ENCODE peak calls at places on chromosome X, in four cellular contexts. One of them, this sample, is unnamed.

GRCh38 chrX:119942831-119943184 is 743 bp downstream of the NKAP start:
- DNase-seq in activated CD4-positive, alpha-beta T cell treated with anti-CD3 and anti-CD28 coated beads, Interleukin-2, amount 50 U/mL, for 4 hours: no peak
- DNase-seq in 8988T: no peak
- DNase-seq in ELR: peak
- DNase-seq in this sample: no peak

GRCh38 chrX:46704767-46705386 is 54.0 kb downstream of the SLC9A7 start:
- DNase-seq in 8988T: no peak
- DNase-seq in activated CD4-positive, alpha-beta T cell treated with anti-CD3 and anti-CD28 coated beads, Interleukin-2, amount 50 U/mL, for 4 hours: no peak
- DNase-seq in ELR: peak
- DNase-seq in this sample: no peak

GRCh38 chrX:116490091-116490490 is 27.3 kb upstream of the CT83 start:
- DNase-seq in ELR: peak
- DNase-seq in 8988T: no peak
- DNase-seq in activated CD4-positive, alpha-beta T cell treated with anti-CD3 and anti-CD28 coated beads, Interleukin-2, amount 50 U/mL, for 4 hours: no peak
- DNase-seq in this sample: no peak

GRCh38 chrX:141183000-141183399 is 6.1 kb upstream of the LDOC1 start:
- DNase-seq in activated CD4-positive, alpha-beta T cell treated with anti-CD3 and anti-CD28 coated beads, Interleukin-2, amount 50 U/mL, for 4 hours: no peak
- DNase-seq in ELR: no peak
- DNase-seq in 8988T: no peak
- DNase-seq in this sample: no peak

GRCh38 chrX:39238017-39238416 is 436.8 kb downstream of the MID1IP1 start:
- DNase-seq in ELR: no peak
- DNase-seq in activated CD4-positive, alpha-beta T cell treated with anti-CD3 and anti-CD28 coated beads, Interleukin-2, amount 50 U/mL, for 4 hours: peak
- DNase-seq in 8988T: no peak
- DNase-seq in this sample: no peak

GRCh38 chrX:8684201-8684600 is 47.7 kb downstream of the ANOS1 start:
- DNase-seq in 8988T: no peak
- DNase-seq in activated CD4-positive, alpha-beta T cell treated with anti-CD3 and anti-CD28 coated beads, Interleukin-2, amount 50 U/mL, for 4 hours: no peak
- DNase-seq in ELR: no peak
- DNase-seq in this sample: peak

GRCh38 chrX:70998402-70999027 is 67.6 kb upstream of the SLC7A3 start:
- DNase-seq in activated CD4-positive, alpha-beta T cell treated with anti-CD3 and anti-CD28 coated beads, Interleukin-2, amount 50 U/mL, for 4 hours: no peak
- DNase-seq in 8988T: no peak
- DNase-seq in ELR: peak
- DNase-seq in this sample: no peak

GRCh38 chrX:100289159-100289558 is 120.9 kb downstream of the PCDH19 start:
- DNase-seq in activated CD4-positive, alpha-beta T cell treated with anti-CD3 and anti-CD28 coated beads, Interleukin-2, amount 50 U/mL, for 4 hours: no peak
- DNase-seq in ELR: no peak
- DNase-seq in 8988T: no peak
- DNase-seq in this sample: no peak

GRCh38 chrX:13101439-13102139 is 57.2 kb upstream of the FAM9C start:
- DNase-seq in 8988T: no peak
- DNase-seq in ELR: peak
- DNase-seq in activated CD4-positive, alpha-beta T cell treated with anti-CD3 and anti-CD28 coated beads, Interleukin-2, amount 50 U/mL, for 4 hours: peak
- DNase-seq in this sample: peak

GRCh38 chrX:69299271-69299670 is 134.0 kb upstream of the PJA1 start:
- DNase-seq in activated CD4-positive, alpha-beta T cell treated with anti-CD3 and anti-CD28 coated beads, Interleukin-2, amount 50 U/mL, for 4 hours: no peak
- DNase-seq in ELR: no peak
- DNase-seq in 8988T: no peak
- DNase-seq in this sample: no peak

GRCh38 chrX:133638285-133638684 is 223.0 kb upstream of the GPC4 start:
- DNase-seq in activated CD4-positive, alpha-beta T cell treated with anti-CD3 and anti-CD28 coated beads, Interleukin-2, amount 50 U/mL, for 4 hours: no peak
- DNase-seq in 8988T: no peak
- DNase-seq in ELR: no peak
- DNase-seq in this sample: no peak

GRCh38 chrX:107736781-107737531 is 38.6 kb downstream of the TSC22D3 start:
- DNase-seq in activated CD4-positive, alpha-beta T cell treated with anti-CD3 and anti-CD28 coated beads, Interleukin-2, amount 50 U/mL, for 4 hours: no peak
- DNase-seq in ELR: no peak
- DNase-seq in 8988T: no peak
- DNase-seq in this sample: no peak

GRCh38 chrX:50756276-50756675 is 57.7 kb downstream of the SHROOM4 start:
- DNase-seq in activated CD4-positive, alpha-beta T cell treated with anti-CD3 and anti-CD28 coated beads, Interleukin-2, amount 50 U/mL, for 4 hours: no peak
- DNase-seq in ELR: no peak
- DNase-seq in 8988T: no peak
- DNase-seq in this sample: no peak

GRCh38 chrX:71302461-71303213 is 1.1 kb downstream of the ITGB1BP2 start:
- DNase-seq in activated CD4-positive, alpha-beta T cell treated with anti-CD3 and anti-CD28 coated beads, Interleukin-2, amount 50 U/mL, for 4 hours: no peak
- DNase-seq in 8988T: no peak
- DNase-seq in ELR: peak
- DNase-seq in this sample: no peak

GRCh38 chrX:30150196-30150895 is 65.0 kb upstream of the MAGEB2 start:
- DNase-seq in ELR: peak
- DNase-seq in 8988T: no peak
- DNase-seq in activated CD4-positive, alpha-beta T cell treated with anti-CD3 and anti-CD28 coated beads, Interleukin-2, amount 50 U/mL, for 4 hours: no peak
- DNase-seq in this sample: no peak

GRCh38 chrX:9646471-9647038 is 119.1 kb downstream of the GPR143 start:
- DNase-seq in ELR: no peak
- DNase-seq in activated CD4-positive, alpha-beta T cell treated with anti-CD3 and anti-CD28 coated beads, Interleukin-2, amount 50 U/mL, for 4 hours: no peak
- DNase-seq in 8988T: no peak
- DNase-seq in this sample: peak

GRCh38 chrX:47078129-47079043 is at the start of gene RGN:
- DNase-seq in 8988T: no peak
- DNase-seq in activated CD4-positive, alpha-beta T cell treated with anti-CD3 and anti-CD28 coated beads, Interleukin-2, amount 50 U/mL, for 4 hours: no peak
- DNase-seq in ELR: no peak
- DNase-seq in this sample: no peak

GRCh38 chrX:150889131-150889530 is 9.3 kb downstream of the CD99L2 start:
- DNase-seq in 8988T: no peak
- DNase-seq in ELR: no peak
- DNase-seq in activated CD4-positive, alpha-beta T cell treated with anti-CD3 and anti-CD28 coated beads, Interleukin-2, amount 50 U/mL, for 4 hours: no peak
- DNase-seq in this sample: no peak

GRCh38 chrX:22192419-22193086 is 80.2 kb upstream of the CBLL2 start:
- DNase-seq in 8988T: no peak
- DNase-seq in activated CD4-positive, alpha-beta T cell treated with anti-CD3 and anti-CD28 coated beads, Interleukin-2, amount 50 U/mL, for 4 hours: peak
- DNase-seq in ELR: peak
- DNase-seq in this sample: no peak

GRCh38 chrX:56766554-56767412 is 37.7 kb downstream of the NBDY start:
- DNase-seq in ELR: peak
- DNase-seq in 8988T: peak
- DNase-seq in activated CD4-positive, alpha-beta T cell treated with anti-CD3 and anti-CD28 coated beads, Interleukin-2, amount 50 U/mL, for 4 hours: no peak
- DNase-seq in this sample: no peak

GRCh38 chrX:35251229-35251628 is 308.6 kb downstream of the FAM47B start:
- DNase-seq in 8988T: no peak
- DNase-seq in ELR: no peak
- DNase-seq in activated CD4-positive, alpha-beta T cell treated with anti-CD3 and anti-CD28 coated beads, Interleukin-2, amount 50 U/mL, for 4 hours: no peak
- DNase-seq in this sample: no peak

GRCh38 chrX:117768861-117769604 is 347.6 kb downstream of the KLHL13 start:
- DNase-seq in activated CD4-positive, alpha-beta T cell treated with anti-CD3 and anti-CD28 coated beads, Interleukin-2, amount 50 U/mL, for 4 hours: no peak
- DNase-seq in ELR: no peak
- DNase-seq in 8988T: no peak
- DNase-seq in this sample: no peak